ENCODE peak calls at places on chromosome 17, in seven cellular contexts. M is GM23338, N is fibroblast of lung, U is endothelial cell, J is AG04449, B is Calu3, V is HFFc6. K is an unnamed sample.

GRCh38 chr17:64423881-64424280 is 25.0 kb upstream of the MILR1 start:
- DNase-seq in M (no peak), N (peak), U (no peak), J (no peak), B (no peak), V (no peak), K (peak)

GRCh38 chr17:73269791-73270190 is 8.1 kb upstream of the CPSF4L start:
- DNase-seq in M (no peak), N (no peak), U (no peak), J (no peak), B (no peak), V (no peak), K (no peak)

GRCh38 chr17:71740866-71741265 is 380.0 kb upstream of the SOX9 start:
- DNase-seq in M (no peak), N (no peak), U (no peak), J (no peak), B (no peak), V (no peak), K (no peak)

GRCh38 chr17:13995856-13996635 is 73.3 kb upstream of the COX10 start:
- DNase-seq in M (no peak), N (no peak), U (no peak), J (no peak), B (no peak), V (no peak), K (no peak)

GRCh38 chr17:36918260-36918691 is 19.0 kb upstream of the LHX1 start:
- DNase-seq in M (peak), N (peak), U (no peak), J (no peak), B (no peak), V (peak), K (peak)

GRCh38 chr17:14303343-14304221 is 2.7 kb downstream of the HS3ST3B1 start:
- DNase-seq in M (peak), N (no peak), U (peak), J (no peak), B (no peak), V (no peak), K (peak)

GRCh38 chr17:76421054-76421427 is 31.9 kb downstream of the UBE2O start:
- DNase-seq in M (peak), N (peak), U (no peak), J (no peak), B (no peak), V (no peak), K (peak)

GRCh38 chr17:67652433-67652832 is 65.3 kb upstream of the NOL11 start:
- DNase-seq in M (no peak), N (no peak), U (no peak), J (no peak), B (no peak), V (no peak), K (no peak)

GRCh38 chr17:42548070-42548837 is 4.5 kb upstream of the HSD17B1 start:
- DNase-seq in M (peak), N (peak), U (peak), J (no peak), B (peak), V (no peak), K (no peak)

GRCh38 chr17:76452102-76452645 is 778 bp downstream of the UBE2O start:
- DNase-seq in M (no peak), N (no peak), U (peak), J (no peak), B (no peak), V (no peak), K (no peak)

GRCh38 chr17:75459590-75460267 is 3.3 kb downstream of the TMEM94 start:
- DNase-seq in M (no peak), N (no peak), U (no peak), J (no peak), B (no peak), V (no peak), K (no peak)

GRCh38 chr17:80036715-80037477 is 454 bp downstream of the CCDC40 start:
- DNase-seq in M (peak), N (peak), U (peak), J (no peak), B (no peak), V (peak), K (no peak)

GRCh38 chr17:1294157-1294717 is 14.8 kb downstream of the TRARG1 start:
- DNase-seq in M (no peak), N (no peak), U (no peak), J (no peak), B (no peak), V (no peak), K (no peak)

GRCh38 chr17:69516225-69516624 is 101.7 kb downstream of the MAP2K6 start:
- DNase-seq in M (no peak), N (no peak), U (no peak), J (no peak), B (no peak), V (no peak), K (no peak)

GRCh38 chr17:46943511-46944393 is 20.8 kb downstream of the GOSR2 start:
- DNase-seq in M (peak), N (peak), U (no peak), J (no peak), B (no peak), V (peak), K (peak)

GRCh38 chr17:57861000-57861736 is 11.3 kb upstream of the MRPS23 start:
- DNase-seq in M (peak), N (peak), U (no peak), J (no peak), B (peak), V (no peak), K (peak)

GRCh38 chr17:27572665-27573064 is 58.3 kb upstream of the LGALS9 start:
- DNase-seq in M (no peak), N (peak), U (no peak), J (no peak), B (no peak), V (peak), K (peak)

GRCh38 chr17:73506470-73507435 is 137.5 kb downstream of the SDK2 start:
- DNase-seq in M (no peak), N (no peak), U (no peak), J (no peak), B (no peak), V (no peak), K (no peak)

GRCh38 chr17:76557368-76558209 is 17.7 kb downstream of the PRCD start:
- DNase-seq in M (peak), N (peak), U (peak), J (peak), B (peak), V (peak), K (peak)

GRCh38 chr17:71217769-71218168 is 903.1 kb upstream of the SOX9 start:
- DNase-seq in M (no peak), N (peak), U (no peak), J (no peak), B (no peak), V (no peak), K (no peak)

GRCh38 chr17:59425085-59425901 is 93.8 kb downstream of the YPEL2 start:
- DNase-seq in M (peak), N (peak), U (no peak), J (peak), B (no peak), V (peak), K (peak)

GRCh38 chr17:36931697-36932382 is 5.4 kb upstream of the LHX1 start:
- DNase-seq in M (no peak), N (no peak), U (no peak), J (no peak), B (no peak), V (no peak), K (peak)

GRCh38 chr17:16491131-16491702 is 776 bp downstream of the LRRC75A start:
- DNase-seq in M (peak), N (no peak), U (no peak), J (no peak), B (peak), V (no peak), K (no peak)

GRCh38 chr17:1709971-1710806 is at the start of gene TLCD2:
- DNase-seq in M (peak), N (peak), U (peak), J (no peak), B (peak), V (peak), K (peak)

GRCh38 chr17:77471984-77472836 is 331.4 kb downstream of the SEC14L1 start:
- DNase-seq in M (peak), N (peak), U (peak), J (no peak), B (peak), V (peak), K (peak)

GRCh38 chr17:36948717-36949460 is at the start of gene AATF:
- DNase-seq in M (peak), N (peak), U (peak), J (peak), B (peak), V (peak), K (peak)

GRCh38 chr17:42845918-42846593 is 1.7 kb downstream of the AOC2 start:
- DNase-seq in M (no peak), N (no peak), U (no peak), J (no peak), B (no peak), V (no peak), K (no peak)

GRCh38 chr17:17849147-17849820 is 12.5 kb upstream of the SREBF1 start:
- DNase-seq in M (no peak), N (peak), U (no peak), J (no peak), B (no peak), V (peak), K (peak)

GRCh38 chr17:32341141-32341856 is 674 bp downstream of the C17orf75 start:
- DNase-seq in M (no peak), N (peak), U (no peak), J (no peak), B (peak), V (peak), K (no peak)
- TF ChIP-seq CTCF in M (no peak), N (no peak), U (no peak), J (no peak), B (peak), V (peak), K (no peak)

GRCh38 chr17:50865060-50865867 is 890 bp downstream of the TOB1 start:
- DNase-seq in M (peak), N (peak), U (peak), J (no peak), B (peak), V (peak), K (peak)
- TF ChIP-seq CTCF in M (no peak), N (no peak), U (no peak), J (no peak), B (no peak), V (no peak), K (no peak)

GRCh38 chr17:40561871-40562611 is 3.2 kb downstream of the CCR7 start:
- DNase-seq in M (no peak), N (no peak), U (no peak), J (no peak), B (peak), V (no peak), K (no peak)
- TF ChIP-seq CTCF in M (no peak), N (no peak), U (no peak), J (peak), B (no peak), V (peak), K (peak)

DNA sequence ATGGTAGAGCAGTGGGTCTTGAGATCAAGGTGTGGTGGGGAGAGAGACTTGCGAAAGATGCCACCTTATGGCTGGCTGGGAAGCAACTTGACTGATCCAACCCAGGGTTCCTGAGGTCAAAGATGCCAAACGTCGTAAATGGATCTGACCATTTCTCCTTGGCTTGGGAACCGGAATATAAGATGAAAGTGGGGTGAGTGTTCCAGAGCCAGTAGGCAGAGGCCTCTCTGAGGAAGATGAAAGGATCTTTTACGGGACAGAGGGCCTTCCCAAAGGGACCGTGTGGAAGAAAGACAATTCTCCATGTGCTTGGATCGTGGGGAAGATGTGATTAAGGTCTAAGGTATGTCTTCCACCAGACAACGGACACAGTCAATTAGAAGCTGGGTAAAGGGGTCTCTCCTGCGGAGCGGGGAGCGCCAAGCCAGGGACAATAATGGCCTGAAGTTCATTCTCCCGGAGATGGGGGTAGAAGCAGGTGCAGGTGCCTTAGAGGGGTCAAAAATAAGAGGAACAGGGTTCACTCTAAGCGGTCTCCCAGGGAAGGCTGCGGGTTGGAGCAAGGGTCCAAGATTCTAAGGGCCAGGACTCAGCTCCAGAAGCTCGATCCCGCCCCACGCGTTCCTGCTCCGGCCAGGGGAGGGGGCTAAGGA is 802 bp downstream of the FXR2 start:
- DNase-seq in M (peak), N (peak), U (no peak), J (no peak), B (no peak), V (peak), K (peak)
- TF ChIP-seq CTCF in M (no peak), N (no peak), U (no peak), J (no peak), B (peak), V (no peak), K (no peak)

GRCh38 chr17:63116967-63117366 is 150.9 kb downstream of the TANC2 start:
- DNase-seq in M (peak), N (peak), U (no peak), J (no peak), B (peak), V (peak), K (peak)

GRCh38 chr17:63116228-63116627 is 150.2 kb downstream of the TANC2 start:
- DNase-seq in M (peak), N (no peak), U (no peak), J (no peak), B (no peak), V (no peak), K (no peak)

GRCh38 chr17:63117431-63117830 is 151.4 kb downstream of the TANC2 start:
- DNase-seq in M (no peak), N (no peak), U (no peak), J (no peak), B (no peak), V (no peak), K (no peak)

GRCh38 chr17:63113167-63113566 is 147.1 kb downstream of the TANC2 start:
- DNase-seq in M (peak), N (no peak), U (no peak), J (no peak), B (no peak), V (no peak), K (peak)
- TF ChIP-seq CTCF in M (peak), N (peak), U (no peak), J (no peak), B (no peak), V (peak), K (no peak)

DNA sequence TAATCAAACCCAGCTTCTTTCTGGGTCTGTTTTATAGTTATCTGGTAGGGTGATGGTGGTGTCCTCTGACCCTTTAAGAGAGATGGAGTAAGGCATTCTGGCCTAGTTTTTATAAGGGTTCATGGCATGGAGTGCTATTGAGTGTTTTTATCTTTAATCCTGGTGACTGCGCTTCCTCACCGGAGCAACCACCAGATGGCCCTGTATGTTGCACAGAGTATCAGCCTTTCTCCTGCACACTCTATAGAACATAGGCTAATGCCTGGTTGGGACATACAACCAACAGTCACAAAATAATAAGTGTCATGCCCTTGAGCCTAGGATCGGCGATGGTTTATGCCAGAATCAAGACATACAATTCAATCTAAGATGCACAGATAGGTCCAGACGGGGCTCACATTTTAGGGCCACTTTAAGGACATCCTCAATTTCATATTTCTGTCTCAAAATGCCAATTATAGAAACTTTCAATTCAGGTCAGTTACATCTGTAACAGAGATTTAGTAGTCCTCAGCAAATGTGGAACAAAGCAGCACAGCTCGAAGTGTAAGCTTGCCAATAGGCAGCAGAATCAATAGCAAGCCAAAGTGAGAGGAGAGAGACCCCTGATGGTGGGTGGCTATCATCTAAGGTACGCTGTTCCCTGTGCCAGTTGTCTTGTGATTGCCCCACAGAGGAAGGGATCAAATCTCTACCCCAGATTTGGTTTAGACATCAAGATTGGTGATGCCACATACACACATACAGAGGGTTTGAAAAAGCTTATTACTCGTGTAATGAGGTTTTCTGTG is 37.2 kb upstream of the HOXB9 start:
- DNase-seq in M (peak), N (no peak), U (no peak), J (no peak), B (no peak), V (no peak), K (no peak)
- TF ChIP-seq CTCF in M (peak), N (no peak), U (no peak), J (peak), B (no peak), V (peak), K (no peak)

DNA sequence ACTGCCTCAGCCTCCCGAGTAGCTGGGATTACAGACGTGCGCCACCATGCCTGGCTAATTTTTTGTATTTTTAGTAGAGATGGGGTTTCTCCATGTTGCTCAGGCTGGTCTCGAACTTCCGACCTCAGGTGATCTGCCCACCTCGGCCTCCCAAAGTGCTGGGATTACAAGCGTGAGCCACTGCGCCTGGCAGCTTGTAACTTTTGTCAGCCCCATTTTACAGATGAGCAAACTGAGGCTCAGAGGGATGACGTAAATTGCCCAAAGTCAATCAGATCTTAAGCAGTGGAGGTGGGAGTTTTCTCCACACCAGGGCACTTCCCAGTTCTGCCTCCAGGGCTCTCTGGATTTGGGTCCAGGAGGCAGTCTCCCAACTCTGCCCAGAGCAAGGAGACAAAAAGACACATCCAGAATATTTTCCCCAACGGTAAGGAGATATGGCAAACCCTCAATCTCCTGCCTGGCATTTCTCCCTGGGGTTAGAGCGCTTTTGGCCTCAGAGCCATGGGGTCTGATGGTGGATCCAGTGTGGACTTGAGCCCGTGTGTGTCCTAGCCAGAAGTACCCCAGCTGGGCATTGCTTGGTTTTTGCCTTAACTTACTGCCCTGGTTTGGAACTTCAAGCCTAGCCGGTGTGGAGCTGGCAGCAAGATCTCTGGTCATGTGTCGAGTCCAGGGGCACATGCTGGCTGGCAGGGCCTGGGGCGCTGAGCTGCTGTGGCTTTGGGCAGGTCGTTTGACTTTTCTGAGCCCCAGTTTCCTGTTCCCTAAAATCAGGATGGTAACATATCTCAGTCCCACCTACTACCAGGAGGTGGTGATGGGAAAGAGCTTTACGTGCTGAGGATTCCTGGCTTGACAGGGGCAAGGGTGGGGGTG is 3.4 kb downstream of the ADAM11 start:
- DNase-seq in M (no peak), N (no peak), U (no peak), J (no peak), B (no peak), V (no peak), K (no peak)
- TF ChIP-seq CTCF in M (no peak), N (no peak), U (peak), J (no peak), B (no peak), V (peak), K (no peak)

DNA sequence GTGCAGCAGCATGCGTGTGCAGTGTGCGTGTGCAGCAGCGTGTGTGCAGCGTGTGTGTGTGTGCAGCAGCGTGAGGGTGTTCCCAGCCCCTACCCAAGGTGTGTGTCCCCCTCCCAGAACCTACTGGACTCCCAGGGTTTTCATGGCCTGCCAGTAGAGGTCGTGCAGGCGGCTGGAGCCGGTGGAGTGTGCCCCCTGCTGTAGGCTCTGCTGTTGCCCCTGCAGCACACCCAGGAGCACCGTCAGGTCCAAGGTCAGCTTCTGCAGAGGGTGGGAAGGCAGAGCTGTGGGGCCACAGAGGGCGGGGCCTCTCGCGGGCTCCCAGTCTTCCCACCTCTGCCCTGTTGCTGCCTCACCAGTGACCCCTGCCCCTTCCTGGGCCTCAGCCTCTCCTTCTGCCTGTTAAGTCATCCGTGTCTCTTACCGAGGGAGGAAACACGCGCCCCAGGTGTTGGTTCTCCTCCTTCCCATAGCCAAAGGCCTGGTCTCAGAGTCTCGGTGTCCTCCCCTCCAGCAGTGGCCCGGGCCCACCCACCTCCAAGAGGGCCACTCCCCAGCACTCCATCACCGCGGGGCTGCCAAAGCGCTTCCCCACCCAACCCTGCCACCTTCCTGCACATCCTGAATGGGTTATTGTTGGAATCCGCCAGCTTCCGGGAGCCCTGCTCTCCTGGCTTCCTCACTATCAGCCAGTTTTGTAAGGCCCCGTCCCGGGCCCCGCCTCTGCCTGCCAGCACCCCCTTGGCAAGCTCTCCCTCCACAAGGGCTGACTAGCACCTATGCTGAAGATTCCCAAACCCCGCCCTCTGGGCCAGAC is 14.8 kb downstream of the MYBBP1A start:
- DNase-seq in M (peak), N (no peak), U (peak), J (no peak), B (no peak), V (no peak), K (no peak)
- TF ChIP-seq CTCF in M (no peak), N (no peak), U (no peak), J (no peak), B (no peak), V (peak), K (no peak)